ENCODE peak calls at places on chromosomes 11 and 22, in seven cellular contexts. One of them, this sample, is unnamed.

GRCh38 chr11:12287009-12287373 is 90.4 kb upstream of the PARVA start:
- DNase-seq in mesendoderm: peak
- DNase-seq in trophoblast cell: peak
- DNase-seq in H1: peak
- DNase-seq in H9: no peak
- DNase-seq in neuronal stem cell: no peak
- DNase-seq in IMR-90: peak
- DNase-seq in this sample: peak

GRCh38 chr11:107928767-107929507 is 689 bp downstream of the RAB39A start:
- DNase-seq in neuronal stem cell: peak
- DNase-seq in mesendoderm: peak
- DNase-seq in IMR-90: no peak
- DNase-seq in H1: peak
- DNase-seq in H9: peak
- DNase-seq in trophoblast cell: no peak
- DNase-seq in this sample: no peak

GRCh38 chr11:60485987-60486386 is 6.6 kb upstream of the MS4A12 start:
- DNase-seq in mesendoderm: peak
- DNase-seq in H9: peak
- DNase-seq in H1: peak
- DNase-seq in trophoblast cell: peak
- DNase-seq in IMR-90: no peak
- DNase-seq in neuronal stem cell: peak
- DNase-seq in this sample: peak

GRCh38 chr11:68743539-68743938 is 7.8 kb downstream of the TESMIN start:
- DNase-seq in IMR-90: no peak
- DNase-seq in H1: no peak
- DNase-seq in mesendoderm: no peak
- DNase-seq in H9: no peak
- DNase-seq in trophoblast cell: no peak
- DNase-seq in neuronal stem cell: no peak
- DNase-seq in this sample: no peak

GRCh38 chr11:124114942-124115781 is at the start of gene VWA5A:
- DNase-seq in H9: peak
- DNase-seq in IMR-90: peak
- DNase-seq in mesendoderm: peak
- DNase-seq in neuronal stem cell: peak
- DNase-seq in H1: peak
- DNase-seq in trophoblast cell: peak
- DNase-seq in this sample: peak

GRCh38 chr11:10725114-10725906 is 25.7 kb upstream of the CTR9 start:
- DNase-seq in neuronal stem cell: no peak
- DNase-seq in H9: no peak
- DNase-seq in H1: no peak
- DNase-seq in mesendoderm: no peak
- DNase-seq in trophoblast cell: no peak
- DNase-seq in IMR-90: peak
- DNase-seq in this sample: peak

GRCh38 chr22:20298803-20299735 is 20.8 kb downstream of the DGCR6L start:
- DNase-seq in H9: peak
- DNase-seq in neuronal stem cell: peak
- DNase-seq in trophoblast cell: peak
- DNase-seq in IMR-90: peak
- DNase-seq in mesendoderm: peak
- DNase-seq in H1: peak
- DNase-seq in this sample: peak

GRCh38 chr22:50148991-50149721 is 21.4 kb upstream of the PANX2 start:
- DNase-seq in H9: peak
- DNase-seq in H1: peak
- DNase-seq in neuronal stem cell: peak
- DNase-seq in mesendoderm: peak
- DNase-seq in IMR-90: peak
- DNase-seq in trophoblast cell: peak
- DNase-seq in this sample: peak

GRCh38 chr11:87870081-87870480 is 305.2 kb downstream of the RAB38 start:
- DNase-seq in neuronal stem cell: no peak
- DNase-seq in mesendoderm: no peak
- DNase-seq in trophoblast cell: no peak
- DNase-seq in H9: no peak
- DNase-seq in IMR-90: peak
- DNase-seq in H1: no peak
- DNase-seq in this sample: no peak

GRCh38 chr11:32173435-32173834 is 82.6 kb downstream of the RCN1 start:
- DNase-seq in H1: peak
- DNase-seq in mesendoderm: peak
- DNase-seq in IMR-90: peak
- DNase-seq in trophoblast cell: peak
- DNase-seq in neuronal stem cell: peak
- DNase-seq in H9: peak
- DNase-seq in this sample: peak

GRCh38 chr11:112538529-112538928 is 277.9 kb upstream of the PLET1 start:
- DNase-seq in trophoblast cell: no peak
- DNase-seq in H9: no peak
- DNase-seq in neuronal stem cell: no peak
- DNase-seq in IMR-90: no peak
- DNase-seq in mesendoderm: no peak
- DNase-seq in H1: no peak
- DNase-seq in this sample: no peak

GRCh38 chr22:40463017-40463631 is 92.7 kb downstream of the SGSM3 start:
- DNase-seq in neuronal stem cell: no peak
- DNase-seq in mesendoderm: no peak
- DNase-seq in H1: no peak
- DNase-seq in H9: no peak
- DNase-seq in trophoblast cell: no peak
- DNase-seq in IMR-90: no peak
- DNase-seq in this sample: no peak

GRCh38 chr11:71309611-71310010 is 57.2 kb upstream of the SHANK2 start:
- DNase-seq in mesendoderm: no peak
- DNase-seq in H9: peak
- DNase-seq in IMR-90: no peak
- DNase-seq in neuronal stem cell: no peak
- DNase-seq in H1: peak
- DNase-seq in trophoblast cell: no peak
- DNase-seq in this sample: no peak

GRCh38 chr22:40199223-40199622 is 21.5 kb downstream of the TNRC6B start:
- DNase-seq in mesendoderm: no peak
- DNase-seq in IMR-90: no peak
- DNase-seq in trophoblast cell: no peak
- DNase-seq in H9: no peak
- DNase-seq in H1: no peak
- DNase-seq in neuronal stem cell: no peak
- DNase-seq in this sample: no peak

GRCh38 chr22:25764270-25765015 is 22.5 kb downstream of the MYO18B start:
- DNase-seq in neuronal stem cell: no peak
- DNase-seq in H9: peak
- DNase-seq in mesendoderm: peak
- DNase-seq in H1: peak
- DNase-seq in IMR-90: no peak
- DNase-seq in trophoblast cell: no peak
- DNase-seq in this sample: no peak

GRCh38 chr11:57460017-57460755 is at the start of gene RTN4RL2:
- DNase-seq in mesendoderm: peak
- DNase-seq in neuronal stem cell: peak
- DNase-seq in trophoblast cell: no peak
- DNase-seq in H9: peak
- DNase-seq in IMR-90: peak
- DNase-seq in H1: peak
- DNase-seq in this sample: peak

GRCh38 chr11:65504671-65505433 is 6.0 kb downstream of the MALAT1 start:
- DNase-seq in trophoblast cell: no peak
- DNase-seq in IMR-90: peak
- DNase-seq in H9: no peak
- DNase-seq in H1: no peak
- DNase-seq in mesendoderm: peak
- DNase-seq in neuronal stem cell: no peak
- DNase-seq in this sample: peak

GRCh38 chr11:63847363-63847762 is 8.5 kb downstream of the MARK2 start:
- DNase-seq in H9: peak
- DNase-seq in H1: no peak
- DNase-seq in mesendoderm: peak
- DNase-seq in neuronal stem cell: no peak
- DNase-seq in IMR-90: no peak
- DNase-seq in trophoblast cell: peak
- DNase-seq in this sample: no peak

GRCh38 chr22:30273196-30273595 is 6.5 kb upstream of the OSM start:
- DNase-seq in H9: no peak
- DNase-seq in trophoblast cell: no peak
- DNase-seq in H1: no peak
- DNase-seq in neuronal stem cell: no peak
- DNase-seq in mesendoderm: no peak
- DNase-seq in IMR-90: no peak
- DNase-seq in this sample: no peak

GRCh38 chr22:30268331-30268730 is 1.7 kb upstream of the OSM start:
- DNase-seq in IMR-90: no peak
- DNase-seq in neuronal stem cell: no peak
- DNase-seq in H9: no peak
- DNase-seq in mesendoderm: no peak
- DNase-seq in trophoblast cell: no peak
- DNase-seq in H1: no peak
- DNase-seq in this sample: no peak

GRCh38 chr22:30272781-30273180 is 6.1 kb upstream of the OSM start:
- DNase-seq in H1: no peak
- DNase-seq in mesendoderm: no peak
- DNase-seq in neuronal stem cell: no peak
- DNase-seq in trophoblast cell: no peak
- DNase-seq in IMR-90: no peak
- DNase-seq in H9: no peak
- DNase-seq in this sample: no peak

GRCh38 chr22:30267382-30268302 is 991 bp upstream of the OSM start:
- DNase-seq in neuronal stem cell: no peak
- DNase-seq in H9: no peak
- DNase-seq in mesendoderm: no peak
- DNase-seq in trophoblast cell: no peak
- DNase-seq in IMR-90: no peak
- DNase-seq in H1: no peak
- DNase-seq in this sample: no peak

GRCh38 chr22:30270841-30271240 is 4.2 kb upstream of the OSM start:
- DNase-seq in H1: no peak
- DNase-seq in IMR-90: peak
- DNase-seq in H9: no peak
- DNase-seq in trophoblast cell: peak
- DNase-seq in mesendoderm: no peak
- DNase-seq in neuronal stem cell: no peak
- DNase-seq in this sample: peak
- H4K8ac ChIP-seq in H1: peak
- H4K8ac ChIP-seq in IMR-90: no peak
- H4K8ac ChIP-seq in H9: no peak
- H4K8ac ChIP-seq in trophoblast cell: no peak
- H4K8ac ChIP-seq in mesendoderm: no peak
- H4K8ac ChIP-seq in neuronal stem cell: no peak
- H4K8ac ChIP-seq in this sample: no peak

GRCh38 chr11:45178223-45178622 is 31.8 kb downstream of the PRDM11 start:
- DNase-seq in trophoblast cell: no peak
- DNase-seq in mesendoderm: no peak
- DNase-seq in H9: no peak
- DNase-seq in H1: no peak
- DNase-seq in IMR-90: no peak
- DNase-seq in neuronal stem cell: no peak
- DNase-seq in this sample: no peak
- H2BK120ac ChIP-seq in trophoblast cell: no peak
- H2BK120ac ChIP-seq in mesendoderm: no peak
- H2BK120ac ChIP-seq in H9: no peak
- H2BK120ac ChIP-seq in H1: no peak
- H2BK120ac ChIP-seq in IMR-90: no peak
- H2BK120ac ChIP-seq in neuronal stem cell: no peak
- H2BK120ac ChIP-seq in this sample: no peak

GRCh38 chr11:133732109-133732508 is 113.2 kb downstream of the SPATA19 start:
- DNase-seq in neuronal stem cell: no peak
- DNase-seq in H1: no peak
- DNase-seq in H9: no peak
- DNase-seq in trophoblast cell: no peak
- DNase-seq in mesendoderm: no peak
- DNase-seq in IMR-90: no peak
- DNase-seq in this sample: no peak

GRCh38 chr11:133724116-133724515 is 121.2 kb downstream of the SPATA19 start:
- DNase-seq in IMR-90: no peak
- DNase-seq in H9: no peak
- DNase-seq in neuronal stem cell: no peak
- DNase-seq in H1: no peak
- DNase-seq in mesendoderm: no peak
- DNase-seq in trophoblast cell: no peak
- DNase-seq in this sample: no peak

GRCh38 chr11:133720951-133721350 is 124.4 kb downstream of the SPATA19 start:
- DNase-seq in H1: no peak
- DNase-seq in trophoblast cell: no peak
- DNase-seq in H9: no peak
- DNase-seq in mesendoderm: no peak
- DNase-seq in neuronal stem cell: no peak
- DNase-seq in IMR-90: no peak
- DNase-seq in this sample: no peak

DNA sequence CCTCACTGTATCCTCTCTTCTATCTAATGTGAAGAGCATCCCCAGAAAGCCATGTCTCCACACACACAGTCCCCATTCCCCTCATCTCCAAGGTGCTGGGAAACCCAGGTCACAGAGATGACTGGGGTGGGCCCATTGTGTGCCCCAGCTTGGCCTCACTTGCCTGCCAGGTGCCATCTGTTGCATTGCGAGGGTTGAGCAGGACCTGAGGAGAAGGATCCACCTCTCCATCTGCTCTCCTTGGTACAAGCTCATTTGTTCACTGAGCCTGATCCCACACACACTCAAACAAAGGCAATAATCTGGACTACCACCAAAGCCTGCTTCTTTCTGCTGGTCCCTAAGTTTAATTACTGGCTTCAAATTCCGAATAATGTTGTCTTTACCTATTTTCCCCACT is 118.7 kb downstream of the SPATA19 start:
- DNase-seq in neuronal stem cell: no peak
- DNase-seq in trophoblast cell: no peak
- DNase-seq in mesendoderm: no peak
- DNase-seq in H1: no peak
- DNase-seq in IMR-90: no peak
- DNase-seq in H9: no peak
- DNase-seq in this sample: no peak
- H2AK5ac ChIP-seq in neuronal stem cell: no peak
- H2AK5ac ChIP-seq in trophoblast cell: no peak
- H2AK5ac ChIP-seq in mesendoderm: no peak
- H2AK5ac ChIP-seq in H1: no peak
- H2AK5ac ChIP-seq in IMR-90: no peak
- H2AK5ac ChIP-seq in H9: no peak
- H2AK5ac ChIP-seq in this sample: no peak

DNA sequence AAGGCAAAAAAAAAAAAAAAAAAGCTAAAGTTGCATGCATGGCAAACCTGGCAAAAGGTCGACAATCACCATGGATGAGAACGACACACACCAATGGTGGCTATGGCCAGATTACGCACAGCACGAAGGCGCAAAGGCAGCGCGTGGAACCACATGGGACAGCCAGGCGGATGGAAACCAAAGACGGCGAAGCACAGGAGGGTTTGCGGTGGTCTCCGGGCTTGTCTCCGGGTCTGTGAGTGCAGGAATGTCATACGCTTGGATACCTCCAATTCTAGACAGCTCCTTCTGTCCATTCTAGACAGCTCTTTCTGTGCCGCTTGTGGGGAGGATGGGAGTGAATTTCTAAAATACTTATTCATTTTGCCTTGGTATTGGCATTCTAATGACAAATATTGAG is 685.4 kb downstream of the BRD1 start:
- DNase-seq in mesendoderm: no peak
- DNase-seq in H9: no peak
- DNase-seq in H1: no peak
- DNase-seq in neuronal stem cell: no peak
- DNase-seq in IMR-90: no peak
- DNase-seq in trophoblast cell: no peak
- DNase-seq in this sample: no peak
- H4K8ac ChIP-seq in mesendoderm: no peak
- H4K8ac ChIP-seq in H9: no peak
- H4K8ac ChIP-seq in H1: no peak
- H4K8ac ChIP-seq in neuronal stem cell: no peak
- H4K8ac ChIP-seq in IMR-90: no peak
- H4K8ac ChIP-seq in trophoblast cell: no peak
- H4K8ac ChIP-seq in this sample: no peak

GRCh38 chr22:22908941-22909604 is 21.5 kb downstream of the IGLL5 start:
- DNase-seq in mesendoderm: no peak
- DNase-seq in neuronal stem cell: no peak
- DNase-seq in trophoblast cell: no peak
- DNase-seq in IMR-90: no peak
- DNase-seq in H1: no peak
- DNase-seq in H9: no peak
- DNase-seq in this sample: no peak
- H2BK120ac ChIP-seq in mesendoderm: no peak
- H2BK120ac ChIP-seq in neuronal stem cell: no peak
- H2BK120ac ChIP-seq in trophoblast cell: no peak
- H2BK120ac ChIP-seq in IMR-90: no peak
- H2BK120ac ChIP-seq in H1: no peak
- H2BK120ac ChIP-seq in H9: no peak
- H2BK120ac ChIP-seq in this sample: no peak

This sample was measured in mesenchymal stem cell.